ENCODE peak calls at places on chromosomes 16 and 17, in ten cellular contexts. One of them, this sample, is unnamed.

GRCh38 chr17:72953621-72954020 is 138.9 kb downstream of the SLC39A11 start:
- DNase-seq in GM10248: no peak
- DNase-seq in NT2/D1: no peak
- DNase-seq in stimulated activated CD8-positive, alpha-beta memory T cell treated with anti-CD3 and anti-CD28 coated beads, Interleukin-4, amount 100 ng/mL, for 24 hours: no peak
- DNase-seq in kidney epithelial cell: no peak
- DNase-seq in B cell: no peak
- DNase-seq in activated naive CD4-positive, alpha-beta T cell: no peak
- DNase-seq in neural progenitor cell: no peak
- DNase-seq in NCI-H1105: no peak
- DNase-seq in WERI-Rb-1: no peak
- DNase-seq in this sample: no peak

GRCh38 chr16:82776466-82777146 is 149.8 kb downstream of the CDH13 start:
- DNase-seq in GM10248: no peak
- DNase-seq in NT2/D1: no peak
- DNase-seq in stimulated activated CD8-positive, alpha-beta memory T cell treated with anti-CD3 and anti-CD28 coated beads, Interleukin-4, amount 100 ng/mL, for 24 hours: no peak
- DNase-seq in kidney epithelial cell: no peak
- DNase-seq in B cell: no peak
- DNase-seq in activated naive CD4-positive, alpha-beta T cell: no peak
- DNase-seq in neural progenitor cell: no peak
- DNase-seq in NCI-H1105: no peak
- DNase-seq in WERI-Rb-1: no peak
- DNase-seq in this sample: no peak

GRCh38 chr16:57304169-57305061 is 19.9 kb upstream of the PLLP start:
- DNase-seq in GM10248: peak
- DNase-seq in NT2/D1: no peak
- DNase-seq in stimulated activated CD8-positive, alpha-beta memory T cell treated with anti-CD3 and anti-CD28 coated beads, Interleukin-4, amount 100 ng/mL, for 24 hours: no peak
- DNase-seq in kidney epithelial cell: peak
- DNase-seq in B cell: no peak
- DNase-seq in activated naive CD4-positive, alpha-beta T cell: no peak
- DNase-seq in neural progenitor cell: no peak
- DNase-seq in NCI-H1105: no peak
- DNase-seq in WERI-Rb-1: no peak
- DNase-seq in this sample: no peak

GRCh38 chr16:89046491-89046890 is 47.2 kb upstream of the ACSF3 start:
- DNase-seq in GM10248: no peak
- DNase-seq in NT2/D1: no peak
- DNase-seq in stimulated activated CD8-positive, alpha-beta memory T cell treated with anti-CD3 and anti-CD28 coated beads, Interleukin-4, amount 100 ng/mL, for 24 hours: no peak
- DNase-seq in kidney epithelial cell: no peak
- DNase-seq in B cell: no peak
- DNase-seq in activated naive CD4-positive, alpha-beta T cell: no peak
- DNase-seq in neural progenitor cell: no peak
- DNase-seq in NCI-H1105: no peak
- DNase-seq in WERI-Rb-1: no peak
- DNase-seq in this sample: no peak

GRCh38 chr16:81376880-81377279 is 62.1 kb downstream of the GAN start:
- DNase-seq in GM10248: no peak
- DNase-seq in NT2/D1: no peak
- DNase-seq in stimulated activated CD8-positive, alpha-beta memory T cell treated with anti-CD3 and anti-CD28 coated beads, Interleukin-4, amount 100 ng/mL, for 24 hours: no peak
- DNase-seq in kidney epithelial cell: peak
- DNase-seq in B cell: no peak
- DNase-seq in activated naive CD4-positive, alpha-beta T cell: no peak
- DNase-seq in neural progenitor cell: no peak
- DNase-seq in NCI-H1105: no peak
- DNase-seq in WERI-Rb-1: no peak
- DNase-seq in this sample: no peak

GRCh38 chr16:73878616-73879015 is 418.0 kb upstream of the PSMD7 start:
- DNase-seq in GM10248: peak
- DNase-seq in NT2/D1: peak
- DNase-seq in stimulated activated CD8-positive, alpha-beta memory T cell treated with anti-CD3 and anti-CD28 coated beads, Interleukin-4, amount 100 ng/mL, for 24 hours: no peak
- DNase-seq in kidney epithelial cell: peak
- DNase-seq in B cell: no peak
- DNase-seq in activated naive CD4-positive, alpha-beta T cell: no peak
- DNase-seq in neural progenitor cell: peak
- DNase-seq in NCI-H1105: peak
- DNase-seq in WERI-Rb-1: peak
- DNase-seq in this sample: peak

GRCh38 chr16:19555938-19556778 is 655 bp downstream of the VPS35L start:
- DNase-seq in GM10248: peak
- DNase-seq in NT2/D1: peak
- DNase-seq in stimulated activated CD8-positive, alpha-beta memory T cell treated with anti-CD3 and anti-CD28 coated beads, Interleukin-4, amount 100 ng/mL, for 24 hours: no peak
- DNase-seq in kidney epithelial cell: no peak
- DNase-seq in B cell: no peak
- DNase-seq in activated naive CD4-positive, alpha-beta T cell: no peak
- DNase-seq in neural progenitor cell: peak
- DNase-seq in NCI-H1105: no peak
- DNase-seq in WERI-Rb-1: no peak
- DNase-seq in this sample: no peak

GRCh38 chr16:66605177-66605999 is 884 bp downstream of the CMTM3 start:
- DNase-seq in GM10248: peak
- DNase-seq in NT2/D1: peak
- DNase-seq in stimulated activated CD8-positive, alpha-beta memory T cell treated with anti-CD3 and anti-CD28 coated beads, Interleukin-4, amount 100 ng/mL, for 24 hours: peak
- DNase-seq in kidney epithelial cell: no peak
- DNase-seq in B cell: peak
- DNase-seq in activated naive CD4-positive, alpha-beta T cell: no peak
- DNase-seq in neural progenitor cell: peak
- DNase-seq in NCI-H1105: no peak
- DNase-seq in WERI-Rb-1: peak
- DNase-seq in this sample: no peak

GRCh38 chr16:76946879-76947278 is 244.1 kb upstream of the MON1B start:
- DNase-seq in GM10248: no peak
- DNase-seq in NT2/D1: no peak
- DNase-seq in stimulated activated CD8-positive, alpha-beta memory T cell treated with anti-CD3 and anti-CD28 coated beads, Interleukin-4, amount 100 ng/mL, for 24 hours: no peak
- DNase-seq in kidney epithelial cell: peak
- DNase-seq in B cell: no peak
- DNase-seq in activated naive CD4-positive, alpha-beta T cell: no peak
- DNase-seq in neural progenitor cell: no peak
- DNase-seq in NCI-H1105: no peak
- DNase-seq in WERI-Rb-1: no peak
- DNase-seq in this sample: no peak

GRCh38 chr17:13462161-13462560 is 139.6 kb downstream of the HS3ST3A1 start:
- DNase-seq in GM10248: no peak
- DNase-seq in NT2/D1: no peak
- DNase-seq in stimulated activated CD8-positive, alpha-beta memory T cell treated with anti-CD3 and anti-CD28 coated beads, Interleukin-4, amount 100 ng/mL, for 24 hours: no peak
- DNase-seq in kidney epithelial cell: no peak
- DNase-seq in B cell: no peak
- DNase-seq in activated naive CD4-positive, alpha-beta T cell: no peak
- DNase-seq in neural progenitor cell: no peak
- DNase-seq in NCI-H1105: no peak
- DNase-seq in WERI-Rb-1: no peak
- DNase-seq in this sample: no peak

GRCh38 chr17:67829331-67829730 is 4.0 kb downstream of the BPTF start:
- DNase-seq in GM10248: no peak
- DNase-seq in NT2/D1: no peak
- DNase-seq in stimulated activated CD8-positive, alpha-beta memory T cell treated with anti-CD3 and anti-CD28 coated beads, Interleukin-4, amount 100 ng/mL, for 24 hours: peak
- DNase-seq in kidney epithelial cell: no peak
- DNase-seq in B cell: peak
- DNase-seq in activated naive CD4-positive, alpha-beta T cell: peak
- DNase-seq in neural progenitor cell: peak
- DNase-seq in NCI-H1105: no peak
- DNase-seq in WERI-Rb-1: no peak
- DNase-seq in this sample: no peak

GRCh38 chr16:75305364-75306101 is 54.1 kb upstream of the BCAR1 start:
- DNase-seq in GM10248: peak
- DNase-seq in NT2/D1: no peak
- DNase-seq in stimulated activated CD8-positive, alpha-beta memory T cell treated with anti-CD3 and anti-CD28 coated beads, Interleukin-4, amount 100 ng/mL, for 24 hours: peak
- DNase-seq in kidney epithelial cell: peak
- DNase-seq in B cell: no peak
- DNase-seq in activated naive CD4-positive, alpha-beta T cell: no peak
- DNase-seq in neural progenitor cell: no peak
- DNase-seq in NCI-H1105: no peak
- DNase-seq in WERI-Rb-1: peak
- DNase-seq in this sample: no peak

GRCh38 chr16:20952144-20952797 is 51.7 kb downstream of the LYRM1 start:
- DNase-seq in GM10248: no peak
- DNase-seq in NT2/D1: no peak
- DNase-seq in stimulated activated CD8-positive, alpha-beta memory T cell treated with anti-CD3 and anti-CD28 coated beads, Interleukin-4, amount 100 ng/mL, for 24 hours: no peak
- DNase-seq in kidney epithelial cell: no peak
- DNase-seq in B cell: no peak
- DNase-seq in activated naive CD4-positive, alpha-beta T cell: no peak
- DNase-seq in neural progenitor cell: no peak
- DNase-seq in NCI-H1105: no peak
- DNase-seq in WERI-Rb-1: no peak
- DNase-seq in this sample: peak

GRCh38 chr17:38355256-38355655 is 3.6 kb downstream of the SOCS7 start:
- DNase-seq in GM10248: no peak
- DNase-seq in NT2/D1: no peak
- DNase-seq in stimulated activated CD8-positive, alpha-beta memory T cell treated with anti-CD3 and anti-CD28 coated beads, Interleukin-4, amount 100 ng/mL, for 24 hours: no peak
- DNase-seq in kidney epithelial cell: no peak
- DNase-seq in B cell: no peak
- DNase-seq in activated naive CD4-positive, alpha-beta T cell: no peak
- DNase-seq in neural progenitor cell: no peak
- DNase-seq in NCI-H1105: no peak
- DNase-seq in WERI-Rb-1: no peak
- DNase-seq in this sample: no peak

GRCh38 chr17:82458885-82459424 is 414 bp downstream of the NARF start:
- DNase-seq in GM10248: no peak
- DNase-seq in NT2/D1: no peak
- DNase-seq in stimulated activated CD8-positive, alpha-beta memory T cell treated with anti-CD3 and anti-CD28 coated beads, Interleukin-4, amount 100 ng/mL, for 24 hours: no peak
- DNase-seq in kidney epithelial cell: no peak
- DNase-seq in B cell: no peak
- DNase-seq in activated naive CD4-positive, alpha-beta T cell: no peak
- DNase-seq in neural progenitor cell: peak
- DNase-seq in NCI-H1105: no peak
- DNase-seq in WERI-Rb-1: no peak
- DNase-seq in this sample: no peak

GRCh38 chr16:25093208-25094061 is 18.1 kb upstream of the LCMT1 start:
- DNase-seq in GM10248: peak
- DNase-seq in NT2/D1: no peak
- DNase-seq in stimulated activated CD8-positive, alpha-beta memory T cell treated with anti-CD3 and anti-CD28 coated beads, Interleukin-4, amount 100 ng/mL, for 24 hours: no peak
- DNase-seq in kidney epithelial cell: no peak
- DNase-seq in B cell: no peak
- DNase-seq in activated naive CD4-positive, alpha-beta T cell: no peak
- DNase-seq in neural progenitor cell: no peak
- DNase-seq in NCI-H1105: no peak
- DNase-seq in WERI-Rb-1: no peak
- DNase-seq in this sample: no peak

GRCh38 chr17:52495646-52496045 is 337.1 kb upstream of the CA10 start:
- DNase-seq in GM10248: no peak
- DNase-seq in NT2/D1: no peak
- DNase-seq in stimulated activated CD8-positive, alpha-beta memory T cell treated with anti-CD3 and anti-CD28 coated beads, Interleukin-4, amount 100 ng/mL, for 24 hours: no peak
- DNase-seq in kidney epithelial cell: no peak
- DNase-seq in B cell: no peak
- DNase-seq in activated naive CD4-positive, alpha-beta T cell: no peak
- DNase-seq in neural progenitor cell: no peak
- DNase-seq in NCI-H1105: no peak
- DNase-seq in WERI-Rb-1: no peak
- DNase-seq in this sample: no peak

GRCh38 chr17:8447816-8448215 is 12.1 kb downstream of the NDEL1 start:
- DNase-seq in GM10248: no peak
- DNase-seq in NT2/D1: no peak
- DNase-seq in stimulated activated CD8-positive, alpha-beta memory T cell treated with anti-CD3 and anti-CD28 coated beads, Interleukin-4, amount 100 ng/mL, for 24 hours: no peak
- DNase-seq in kidney epithelial cell: no peak
- DNase-seq in B cell: no peak
- DNase-seq in activated naive CD4-positive, alpha-beta T cell: no peak
- DNase-seq in neural progenitor cell: peak
- DNase-seq in NCI-H1105: no peak
- DNase-seq in WERI-Rb-1: no peak
- DNase-seq in this sample: no peak

GRCh38 chr17:58991718-58992331 is 114.9 kb downstream of the TRIM37 start:
- DNase-seq in GM10248: peak
- DNase-seq in NT2/D1: no peak
- DNase-seq in stimulated activated CD8-positive, alpha-beta memory T cell treated with anti-CD3 and anti-CD28 coated beads, Interleukin-4, amount 100 ng/mL, for 24 hours: no peak
- DNase-seq in kidney epithelial cell: peak
- DNase-seq in B cell: no peak
- DNase-seq in activated naive CD4-positive, alpha-beta T cell: no peak
- DNase-seq in neural progenitor cell: no peak
- DNase-seq in NCI-H1105: no peak
- DNase-seq in WERI-Rb-1: no peak
- DNase-seq in this sample: no peak

GRCh38 chr16:2500937-2501750 is 12.6 kb upstream of the ATP6V0C start:
- DNase-seq in GM10248: peak
- DNase-seq in NT2/D1: peak
- DNase-seq in stimulated activated CD8-positive, alpha-beta memory T cell treated with anti-CD3 and anti-CD28 coated beads, Interleukin-4, amount 100 ng/mL, for 24 hours: peak
- DNase-seq in kidney epithelial cell: no peak
- DNase-seq in B cell: peak
- DNase-seq in activated naive CD4-positive, alpha-beta T cell: peak
- DNase-seq in neural progenitor cell: peak
- DNase-seq in NCI-H1105: peak
- DNase-seq in WERI-Rb-1: peak
- DNase-seq in this sample: peak

GRCh38 chr17:1201132-1201702 is 21.4 kb upstream of the ABR start:
- DNase-seq in GM10248: no peak
- DNase-seq in NT2/D1: no peak
- DNase-seq in stimulated activated CD8-positive, alpha-beta memory T cell treated with anti-CD3 and anti-CD28 coated beads, Interleukin-4, amount 100 ng/mL, for 24 hours: peak
- DNase-seq in kidney epithelial cell: no peak
- DNase-seq in B cell: no peak
- DNase-seq in activated naive CD4-positive, alpha-beta T cell: peak
- DNase-seq in neural progenitor cell: no peak
- DNase-seq in NCI-H1105: no peak
- DNase-seq in WERI-Rb-1: no peak
- DNase-seq in this sample: no peak

GRCh38 chr16:66458292-66458691 is 31.2 kb downstream of the BEAN1 start:
- DNase-seq in GM10248: no peak
- DNase-seq in NT2/D1: no peak
- DNase-seq in stimulated activated CD8-positive, alpha-beta memory T cell treated with anti-CD3 and anti-CD28 coated beads, Interleukin-4, amount 100 ng/mL, for 24 hours: no peak
- DNase-seq in kidney epithelial cell: no peak
- DNase-seq in B cell: no peak
- DNase-seq in activated naive CD4-positive, alpha-beta T cell: no peak
- DNase-seq in neural progenitor cell: no peak
- DNase-seq in NCI-H1105: no peak
- DNase-seq in WERI-Rb-1: no peak
- DNase-seq in this sample: no peak

GRCh38 chr17:17809527-17810373 is 27.0 kb downstream of the SREBF1 start:
- DNase-seq in GM10248: no peak
- DNase-seq in NT2/D1: no peak
- DNase-seq in stimulated activated CD8-positive, alpha-beta memory T cell treated with anti-CD3 and anti-CD28 coated beads, Interleukin-4, amount 100 ng/mL, for 24 hours: no peak
- DNase-seq in kidney epithelial cell: no peak
- DNase-seq in B cell: peak
- DNase-seq in activated naive CD4-positive, alpha-beta T cell: no peak
- DNase-seq in neural progenitor cell: peak
- DNase-seq in NCI-H1105: no peak
- DNase-seq in WERI-Rb-1: peak
- DNase-seq in this sample: no peak

GRCh38 chr17:1495265-1495664 is 2.8 kb upstream of the MYO1C start:
- DNase-seq in GM10248: no peak
- DNase-seq in NT2/D1: no peak
- DNase-seq in stimulated activated CD8-positive, alpha-beta memory T cell treated with anti-CD3 and anti-CD28 coated beads, Interleukin-4, amount 100 ng/mL, for 24 hours: no peak
- DNase-seq in kidney epithelial cell: no peak
- DNase-seq in B cell: no peak
- DNase-seq in activated naive CD4-positive, alpha-beta T cell: no peak
- DNase-seq in neural progenitor cell: no peak
- DNase-seq in NCI-H1105: no peak
- DNase-seq in WERI-Rb-1: no peak
- DNase-seq in this sample: no peak

GRCh38 chr17:63496177-63496576 is 19.3 kb downstream of the ACE start:
- DNase-seq in GM10248: no peak
- DNase-seq in NT2/D1: no peak
- DNase-seq in stimulated activated CD8-positive, alpha-beta memory T cell treated with anti-CD3 and anti-CD28 coated beads, Interleukin-4, amount 100 ng/mL, for 24 hours: no peak
- DNase-seq in kidney epithelial cell: no peak
- DNase-seq in B cell: no peak
- DNase-seq in activated naive CD4-positive, alpha-beta T cell: no peak
- DNase-seq in neural progenitor cell: no peak
- DNase-seq in NCI-H1105: no peak
- DNase-seq in WERI-Rb-1: no peak
- DNase-seq in this sample: no peak

GRCh38 chr16:77214411-77215138 is 15.4 kb downstream of the SYCE1L start:
- DNase-seq in GM10248: no peak
- DNase-seq in NT2/D1: no peak
- DNase-seq in stimulated activated CD8-positive, alpha-beta memory T cell treated with anti-CD3 and anti-CD28 coated beads, Interleukin-4, amount 100 ng/mL, for 24 hours: no peak
- DNase-seq in kidney epithelial cell: no peak
- DNase-seq in B cell: no peak
- DNase-seq in activated naive CD4-positive, alpha-beta T cell: no peak
- DNase-seq in neural progenitor cell: no peak
- DNase-seq in NCI-H1105: no peak
- DNase-seq in WERI-Rb-1: no peak
- DNase-seq in this sample: no peak

GRCh38 chr17:81274471-81274855 is 20.6 kb downstream of the SLC38A10 start:
- DNase-seq in GM10248: no peak
- DNase-seq in NT2/D1: no peak
- DNase-seq in stimulated activated CD8-positive, alpha-beta memory T cell treated with anti-CD3 and anti-CD28 coated beads, Interleukin-4, amount 100 ng/mL, for 24 hours: no peak
- DNase-seq in kidney epithelial cell: no peak
- DNase-seq in B cell: no peak
- DNase-seq in activated naive CD4-positive, alpha-beta T cell: no peak
- DNase-seq in neural progenitor cell: no peak
- DNase-seq in NCI-H1105: no peak
- DNase-seq in WERI-Rb-1: no peak
- DNase-seq in this sample: no peak

GRCh38 chr16:31427441-31428276 is 501 bp downstream of the COX6A2 start:
- DNase-seq in GM10248: peak
- DNase-seq in NT2/D1: peak
- DNase-seq in stimulated activated CD8-positive, alpha-beta memory T cell treated with anti-CD3 and anti-CD28 coated beads, Interleukin-4, amount 100 ng/mL, for 24 hours: peak
- DNase-seq in kidney epithelial cell: no peak
- DNase-seq in B cell: peak
- DNase-seq in activated naive CD4-positive, alpha-beta T cell: peak
- DNase-seq in neural progenitor cell: no peak
- DNase-seq in NCI-H1105: no peak
- DNase-seq in WERI-Rb-1: no peak
- DNase-seq in this sample: no peak

This sample was measured in NCI-H187.